ENCODE peak calls at places on chromosomes 6 and 20, in nine cellular contexts. I is psoas muscle; G is activated CD4-positive, CD25-positive, alpha-beta regulatory T cell; V is tibial artery; E is epithelial cell of esophagus; R is NCI-H1417; H is upper lobe of right lung; A is activated CD4-positive, alpha-beta T cell treated with anti-CD3 and anti-CD28 coated beads, Interleukin-2, amount 50 U/mL, for 1 hour; S is hippocampal formation. B is an unnamed sample.

GRCh38 chr6:123808556-123808955 is 4.9 kb downstream of the NKAIN2 start:
- DNase-seq in A (no peak), S (peak), E (peak), V (no peak), G (no peak), H (no peak), R (peak), I (no peak), B (no peak)

GRCh38 chr6:74447013-74447412 is 751.0 kb downstream of the CD109 start:
- DNase-seq in I (no peak), V (no peak), G (no peak), A (no peak), S (no peak), R (no peak), H (no peak), E (no peak), B (no peak)

GRCh38 chr6:33314515-33314942 is 651 bp upstream of the TAPBP start:
- DNase-seq in G (no peak), R (peak), E (peak), I (peak), V (peak), H (peak), A (peak), S (no peak), B (no peak)

GRCh38 chr20:9551808-9552550 is 37.6 kb downstream of the LAMP5 start:
- DNase-seq in S (no peak), V (no peak), A (no peak), G (no peak), E (peak), I (no peak), H (no peak), R (peak), B (no peak)

GRCh38 chr6:2921520-2922115 is 18.5 kb upstream of the SERPINB9 start:
- DNase-seq in V (no peak), E (no peak), S (peak), G (no peak), H (no peak), I (no peak), A (no peak), R (no peak), B (peak)

GRCh38 chr20:50691585-50692552 is 527 bp upstream of the RIPOR3 start:
- DNase-seq in I (peak), V (no peak), R (peak), S (no peak), H (no peak), G (no peak), A (no peak), E (peak), B (no peak)

GRCh38 chr6:31729979-31730630 is 1.0 kb upstream of the DDAH2 start:
- DNase-seq in R (no peak), G (peak), I (peak), A (peak), H (peak), E (peak), S (peak), V (peak), B (peak)

GRCh38 chr6:37984578-37984977 is 165.1 kb downstream of the ZFAND3 start:
- DNase-seq in R (no peak), H (no peak), A (no peak), V (no peak), I (no peak), E (peak), G (no peak), S (no peak), B (no peak)

GRCh38 chr6:126361832-126362231 is 21.9 kb downstream of the CENPW start:
- DNase-seq in H (peak), E (no peak), R (no peak), A (no peak), G (no peak), I (no peak), S (no peak), V (no peak), B (no peak)

GRCh38 chr6:151161363-151161762 is 78.4 kb upstream of the AKAP12 start:
- DNase-seq in H (no peak), S (no peak), E (no peak), I (no peak), G (no peak), R (no peak), A (no peak), V (no peak), B (no peak)

GRCh38 chr20:47126374-47126705 is 230.2 kb downstream of the ZMYND8 start:
- DNase-seq in I (no peak), A (no peak), G (no peak), H (no peak), V (no peak), S (no peak), R (no peak), E (no peak), B (no peak)

GRCh38 chr20:41081276-41081814 is 52.7 kb downstream of the TOP1 start:
- DNase-seq in R (no peak), I (no peak), H (no peak), V (no peak), A (no peak), E (no peak), G (no peak), S (no peak), B (no peak)

GRCh38 chr6:75204222-75204958 is 1.5 kb downstream of the COL12A1 start:
- DNase-seq in S (peak), R (peak), H (peak), A (no peak), I (peak), V (peak), G (no peak), E (peak), B (peak)

GRCh38 chr6:125196613-125197012 is 43.0 kb downstream of the TPD52L1 start:
- DNase-seq in I (no peak), A (no peak), S (no peak), G (no peak), V (no peak), R (no peak), E (no peak), H (no peak), B (no peak)

GRCh38 chr20:39112196-39112743 is 150.1 kb downstream of the DHX35 start:
- DNase-seq in I (peak), A (no peak), R (peak), H (no peak), E (peak), G (no peak), V (no peak), S (no peak), B (no peak)

GRCh38 chr6:87183687-87184086 is 28.3 kb downstream of the ZNF292 start:
- DNase-seq in V (no peak), R (no peak), G (no peak), I (no peak), H (no peak), E (peak), A (no peak), S (no peak), B (no peak)

GRCh38 chr6:84220809-84221409 is 6.5 kb downstream of the CEP162 start:
- DNase-seq in I (no peak), G (no peak), V (no peak), E (peak), R (peak), S (peak), H (no peak), A (no peak), B (no peak)

B was measured in anterior cingulate cortex.